ENCODE peak calls at places on chromosomes 2 and 18, in seven cellular contexts. J is dorsolateral prefrontal cortex, N is epithelial cell of esophagus, K is pancreas, R is breast epithelium, E is IMR-90, A is upper lobe of right lung. Z is an unnamed sample.

GRCh38 chr2:200300650-200301314 is 5.7 kb upstream of the SPATS2L start:
- DNase-seq in J (no peak), N (peak; percentile 97), K (no peak), R (peak; percentile 47), E (peak; percentile 76), A (no peak), Z (no peak)

GRCh38 chr18:21293479-21293878 is 51.4 kb downstream of the GREB1L start:
- DNase-seq in J (no peak), N (no peak), K (no peak), R (no peak), E (no peak), A (no peak), Z (no peak)

GRCh38 chr2:193272011-193272410 is 1077.3 kb upstream of the TMEFF2 start:
- DNase-seq in J (no peak), N (no peak), K (no peak), R (no peak), E (no peak), A (no peak), Z (no peak)

GRCh38 chr2:216151313-216152030 is 42.3 kb downstream of the XRCC5 start:
- DNase-seq in J (no peak), N (no peak), K (no peak), R (no peak), E (peak; percentile 24), A (no peak), Z (no peak)

GRCh38 chr2:72917875-72918660 is 749 bp downstream of the EMX1 start:
- DNase-seq in J (no peak), N (no peak), K (no peak), R (no peak), E (no peak), A (no peak), Z (no peak)

GRCh38 chr2:62578837-62579640 is 73.0 kb upstream of the TMEM17 start:
- DNase-seq in J (no peak), N (peak; percentile 95), K (no peak), R (no peak), E (peak; percentile 87), A (no peak), Z (no peak)

GRCh38 chr2:189521686-189522434 is 58.7 kb downstream of the SLC40A1 start:
- DNase-seq in J (no peak), N (no peak), K (no peak), R (no peak), E (peak; percentile 56), A (no peak), Z (no peak)

GRCh38 chr18:74397572-74397971 is 59.5 kb downstream of the DIPK1C start:
- DNase-seq in J (no peak), N (no peak), K (no peak), R (no peak), E (no peak), A (no peak), Z (no peak)

GRCh38 chr2:12935726-12936125 is 219.0 kb downstream of the TRIB2 start:
- DNase-seq in J (no peak), N (no peak), K (no peak), R (no peak), E (no peak), A (no peak), Z (no peak)

GRCh38 chr2:206989306-206989705 is 50.0 kb downstream of the CPO start:
- DNase-seq in J (no peak), N (peak; percentile 50), K (peak; percentile 21), R (no peak), E (no peak), A (peak; percentile 70), Z (no peak)

GRCh38 chr2:108621087-108621559 is 86.9 kb downstream of the LIMS1 start:
- DNase-seq in J (no peak), N (peak; percentile 93), K (peak; percentile 61), R (peak; percentile 31), E (peak; percentile 46), A (no peak), Z (no peak)

GRCh38 chr2:153354406-153354805 is 124.2 kb downstream of the RPRM start:
- DNase-seq in J (no peak), N (peak; percentile 25), K (no peak), R (no peak), E (no peak), A (no peak), Z (no peak)

DNA sequence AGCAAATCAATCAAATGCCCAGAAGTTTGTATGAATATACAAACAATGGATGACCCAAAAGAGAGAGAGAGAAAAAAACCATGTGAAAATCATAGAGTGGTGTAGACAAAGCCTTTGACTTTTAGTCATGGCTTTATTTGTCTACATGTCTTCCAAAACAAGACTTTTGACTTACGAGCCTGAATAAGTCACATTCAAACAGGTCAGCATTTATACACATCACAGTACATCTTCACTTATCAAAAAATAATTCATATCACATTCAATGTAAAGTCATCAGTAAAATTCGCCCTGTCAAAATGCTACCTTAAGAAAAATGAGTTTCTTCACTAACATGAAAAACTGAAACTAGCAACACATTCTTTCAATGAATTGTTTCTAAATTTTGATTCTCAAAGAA is 1.9 kb downstream of the IFIH1 start:
- DNase-seq in J (no peak), N (no peak), K (no peak), R (no peak), E (no peak), A (no peak), Z (no peak)
- H3K4me3 ChIP-seq in J (no peak overlapping the region), N (no peak overlapping the region), K (peak overlapping the region; percentile 6), R (no peak overlapping the region), E (no peak overlapping the region), A (peak overlapping the region; percentile 80), Z (peak overlapping the region; percentile 76)

GRCh38 chr2:120587326-120587996 is 148.2 kb upstream of the GLI2 start:
- DNase-seq in J (no peak), N (no peak), K (no peak), R (no peak), E (no peak), A (no peak), Z (no peak)
- H3K4me3 ChIP-seq in J (peak overlapping the region; percentile 22), N (no peak overlapping the region), K (peak overlapping the region; percentile 22), R (no peak overlapping the region), E (no peak overlapping the region), A (no peak overlapping the region), Z (peak overlapping the region; percentile 36)

GRCh38 chr2:55418072-55418471 is 1.6 kb downstream of the CCDC88A start:
- DNase-seq in J (no peak), N (no peak), K (no peak), R (no peak), E (no peak), A (no peak), Z (no peak)
- H3K4me3 ChIP-seq in J (peak overlapping the region; percentile 83), N (peak overlapping the region; percentile 65), K (peak overlapping the region; percentile 77), R (peak overlapping the region; percentile 91), E (peak overlapping the region; percentile 82), A (peak overlapping the region; percentile 80), Z (peak overlapping the region; percentile 83)

GRCh38 chr2:149068225-149068995 is 29.9 kb downstream of the LYPD6B start:
- DNase-seq in J (no peak), N (no peak), K (no peak), R (no peak), E (no peak), A (no peak), Z (no peak)
- H3K4me3 ChIP-seq in J (no peak overlapping the region), N (no peak overlapping the region), K (no peak overlapping the region), R (no peak overlapping the region), E (no peak overlapping the region), A (no peak overlapping the region), Z (no peak overlapping the region)

GRCh38 chr2:47271054-47272000 is 116.2 kb upstream of the STPG4 start:
- DNase-seq in J (no peak), N (no peak), K (no peak), R (no peak), E (no peak), A (no peak), Z (no peak)
- H3K4me3 ChIP-seq in J (no peak overlapping the region), N (no peak overlapping the region), K (no peak overlapping the region), R (no peak overlapping the region), E (no peak overlapping the region), A (no peak overlapping the region), Z (no peak overlapping the region)

GRCh38 chr2:54581326-54582039 is 125.4 kb downstream of the SPTBN1 start:
- DNase-seq in J (no peak), N (no peak), K (no peak), R (no peak), E (no peak), A (no peak), Z (no peak)

GRCh38 chr2:54585136-54585535 is 129.0 kb downstream of the SPTBN1 start:
- DNase-seq in J (no peak), N (no peak), K (no peak), R (no peak), E (no peak), A (no peak), Z (no peak)

GRCh38 chr2:54579682-54580349 is 123.7 kb downstream of the SPTBN1 start:
- DNase-seq in J (no peak), N (no peak), K (no peak), R (no peak), E (no peak), A (no peak), Z (no peak)

GRCh38 chr2:54584598-54584997 is 128.5 kb downstream of the SPTBN1 start:
- DNase-seq in J (no peak), N (no peak), K (no peak), R (no peak), E (no peak), A (no peak), Z (no peak)

GRCh38 chr2:54582987-54583386 is 126.9 kb downstream of the SPTBN1 start:
- DNase-seq in J (no peak), N (no peak), K (no peak), R (no peak), E (no peak), A (no peak), Z (no peak)
- H3K4me3 ChIP-seq in J (no peak overlapping the region), N (no peak overlapping the region), K (no peak overlapping the region), R (no peak overlapping the region), E (no peak overlapping the region), A (no peak overlapping the region), Z (no peak overlapping the region)

GRCh38 chr2:214410918-214411554 is at the start of gene VWC2L:
- DNase-seq in J (peak; percentile 84), N (peak; percentile 89), K (peak; percentile 54), R (peak; percentile 21), E (peak; percentile 76), A (peak; percentile 83), Z (no peak)
- H3K4me3 ChIP-seq in J (peak within 1 kb of the TSS; percentile 47), N (no peak within 1 kb of the TSS), K (no peak within 1 kb of the TSS), R (no peak within 1 kb of the TSS), E (no peak within 1 kb of the TSS), A (no peak within 1 kb of the TSS), Z (no peak within 1 kb of the TSS)

GRCh38 chr2:42824454-42824807 is 32.0 kb upstream of the HAAO start:
- DNase-seq in J (no peak), N (no peak), K (no peak), R (peak; percentile 10), E (no peak), A (no peak), Z (peak; percentile 78)

GRCh38 chr2:42830922-42831574 is 38.7 kb upstream of the HAAO start:
- DNase-seq in J (no peak), N (no peak), K (no peak), R (peak; percentile 15), E (no peak), A (no peak), Z (peak; percentile 80)

GRCh38 chr2:42828487-42829416 is 36.4 kb upstream of the HAAO start:
- DNase-seq in J (peak; percentile 67), N (peak; percentile 74), K (peak; percentile 59), R (peak; percentile 68), E (peak; percentile 63), A (peak; percentile 86), Z (peak; percentile 90)

GRCh38 chr2:42829556-42830510 is 37.5 kb upstream of the HAAO start:
- DNase-seq in J (no peak), N (peak; percentile 28), K (no peak), R (peak; percentile 16), E (no peak), A (no peak), Z (peak; percentile 85)

GRCh38 chr2:42827647-42828486 is 35.5 kb upstream of the HAAO start:
- DNase-seq in J (peak; percentile 91), N (peak; percentile 84), K (peak; percentile 84), R (peak; percentile 80), E (peak; percentile 74), A (peak; percentile 95), Z (peak; percentile 93)
- H3K4me3 ChIP-seq in J (peak overlapping the region; percentile 48), N (no peak overlapping the region), K (peak overlapping the region; percentile 39), R (peak overlapping the region; percentile 23), E (no peak overlapping the region), A (peak overlapping the region; percentile 15), Z (peak overlapping the region; percentile 14)